ENCODE peak calls at places on chromosomes 12 and 14, in ten cellular contexts. L, Q, X, H, W, T, E, N, M and I are unnamed samples.

GRCh38 chr14:26130690-26131089 is 467.1 kb downstream of the NOVA1 start:
- DNase-seq in N (no peak), H (no peak), Q (no peak), W (no peak), L (no peak), E (no peak), X (no peak), T (no peak), M (no peak), I (no peak)

GRCh38 chr12:75812341-75813018 is 219.1 kb downstream of the PHLDA1 start:
- DNase-seq in T (no peak), E (no peak), M (no peak), N (no peak), H (no peak), L (no peak), Q (no peak), X (no peak), W (no peak), I (no peak)

GRCh38 chr12:25728196-25728595 is 175.1 kb upstream of the LMNTD1 start:
- DNase-seq in L (no peak), H (no peak), T (no peak), Q (no peak), M (no peak), X (no peak), E (no peak), W (no peak), N (no peak), I (no peak)

GRCh38 chr12:8034802-8035201 is 2.3 kb downstream of the FOXJ2 start:
- DNase-seq in T (no peak), M (no peak), E (no peak), L (no peak), Q (no peak), H (no peak), X (no peak), N (no peak), W (no peak), I (peak; percentile 25)

GRCh38 chr14:95998656-95999055 is 40.5 kb upstream of the C14orf132 start:
- DNase-seq in Q (no peak), T (no peak), L (no peak), X (no peak), N (no peak), W (no peak), H (no peak), M (no peak), E (no peak), I (no peak)

GRCh38 chr14:67449096-67449495 is 37.1 kb upstream of the PLEK2 start:
- DNase-seq in E (no peak), N (no peak), H (no peak), W (no peak), Q (no peak), T (no peak), L (no peak), M (no peak), X (no peak), I (no peak)

GRCh38 chr12:95529693-95530225 is 21.5 kb downstream of the USP44 start:
- DNase-seq in H (no peak), W (no peak), E (peak; percentile 55), L (no peak), M (no peak), T (no peak), N (no peak), X (no peak), Q (no peak), I (no peak)

GRCh38 chr14:63308723-63309317 is 9.9 kb downstream of the GPHB5 start:
- DNase-seq in H (peak; percentile 43), N (peak; percentile 64), T (no peak), L (no peak), Q (peak; percentile 11), W (peak; percentile 8), E (no peak), X (no peak), M (no peak), I (peak; percentile 8)

GRCh38 chr12:92224685-92225331 is 79.2 kb upstream of the BTG1 start:
- DNase-seq in T (no peak), Q (peak; percentile 29), L (no peak), X (no peak), N (peak; percentile 46), H (peak; percentile 5), W (no peak), M (no peak), E (no peak), I (no peak)

GRCh38 chr14:61443481-61443880 is 122.1 kb downstream of the PRKCH start:
- DNase-seq in E (no peak), M (no peak), X (no peak), T (no peak), Q (no peak), L (no peak), W (no peak), N (no peak), H (no peak), I (no peak)
- H3K27ac ChIP-seq in E (no peak overlapping the region), M (no peak overlapping the region), X (no peak overlapping the region), T (no peak overlapping the region), Q (no peak overlapping the region), L (no peak overlapping the region), W (no peak overlapping the region), N (no peak overlapping the region), H (no peak overlapping the region), I (no peak overlapping the region)

DNA sequence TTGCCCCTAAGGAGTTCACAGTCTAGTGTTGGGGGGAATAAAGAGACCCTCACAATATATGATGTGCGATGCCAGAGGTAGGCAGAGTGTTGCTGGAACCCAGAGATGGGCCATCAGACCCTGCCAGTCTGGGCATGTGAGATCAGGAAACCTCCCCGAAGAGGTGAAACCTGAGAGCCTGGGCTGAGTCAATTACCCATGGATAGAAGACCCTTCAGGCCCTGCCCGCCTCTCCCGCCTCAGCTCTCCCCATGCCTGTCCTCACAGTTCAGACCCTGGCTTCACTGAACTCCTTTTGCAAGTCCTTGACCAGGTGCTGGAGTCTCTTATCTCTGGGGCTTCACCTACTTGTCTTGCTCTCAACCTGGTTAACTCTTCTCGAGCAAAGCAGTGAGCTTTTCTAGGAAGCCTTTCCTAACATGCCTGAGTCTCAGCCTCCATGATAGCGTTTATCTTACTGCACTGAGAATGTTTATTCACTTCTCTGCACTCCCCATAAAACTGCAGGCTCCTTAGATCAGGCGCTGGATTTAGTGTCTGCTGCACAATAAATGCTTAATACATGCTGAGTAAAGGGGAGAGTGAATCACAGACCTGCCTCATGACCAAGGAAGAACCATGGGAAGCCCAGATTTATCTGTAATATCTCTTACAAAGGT is 19.6 kb downstream of the ALDH1L2 start:
- DNase-seq in E (no peak), X (no peak), T (no peak), M (no peak), W (no peak), Q (no peak), N (no peak), L (no peak), H (no peak), I (no peak)
- H3K36me3 ChIP-seq in E (peaks cover 69% of the 10 kb centered on the region), X (peaks cover 48% of the 10 kb centered on the region), T (peaks cover 10% of the 10 kb centered on the region), M (no peaks in the 10 kb centered on the region), W (no peaks in the 10 kb centered on the region), Q (no peaks in the 10 kb centered on the region), N (no peaks in the 10 kb centered on the region), L (peaks cover 3% of the 10 kb centered on the region), H (no peaks in the 10 kb centered on the region), I (no peaks in the 10 kb centered on the region)

GRCh38 chr14:100190126-100190525 is 30.7 kb upstream of the DEGS2 start:
- DNase-seq in T (no peak), H (no peak), Q (no peak), E (no peak), W (no peak), M (no peak), X (no peak), N (no peak), L (no peak), I (no peak)

GRCh38 chr14:100193417-100194357 is 34.2 kb upstream of the DEGS2 start:
- DNase-seq in M (no peak), W (no peak), N (no peak), X (no peak), H (no peak), Q (peak; percentile 27), E (no peak), L (no peak), T (no peak), I (no peak)

GRCh38 chr14:100192250-100192671 is 32.8 kb upstream of the DEGS2 start:
- DNase-seq in W (peak; percentile 21), X (no peak), N (peak; percentile 55), L (peak; percentile 64), E (no peak), T (peak; percentile 75), M (peak; percentile 27), Q (peak; percentile 41), H (no peak), I (no peak)

GRCh38 chr14:100192672-100193416 is 33.4 kb upstream of the DEGS2 start:
- DNase-seq in W (peak; percentile 100), E (peak; percentile 74), T (peak; percentile 100), M (peak; percentile 100), L (peak; percentile 99), Q (peak; percentile 100), H (peak; percentile 97), X (peak; percentile 97), N (peak; percentile 100), I (peak; percentile 100)

GRCh38 chr14:100191584-100192249 is 32.3 kb upstream of the DEGS2 start:
- DNase-seq in T (no peak), Q (peak; percentile 45), M (no peak), L (no peak), X (no peak), H (no peak), N (no peak), E (no peak), W (no peak), I (no peak)
- H3K4me3 ChIP-seq in T (peak overlapping the region; percentile 55), Q (no peak overlapping the region), M (no peak overlapping the region), L (peak overlapping the region; percentile 68), X (no peak overlapping the region), H (no peak overlapping the region), N (no peak overlapping the region), E (no peak overlapping the region), W (no peak overlapping the region), I (no peak overlapping the region)

GRCh38 chr14:59464651-59465569 is at the start of gene GPR135:
- DNase-seq in Q (peak; percentile 80), N (peak; percentile 79), T (peak; percentile 78), L (peak; percentile 77), H (no peak), X (no peak), E (no peak), M (peak; percentile 56), W (peak; percentile 72), I (peak; percentile 11)
- H3K27ac ChIP-seq in Q (peak within 1 kb of the TSS; percentile 61), N (no peak within 1 kb of the TSS), T (peak within 1 kb of the TSS; percentile 48), L (peak within 1 kb of the TSS; percentile 62), H (no peak within 1 kb of the TSS), X (peak within 1 kb of the TSS; percentile 79), E (no peak within 1 kb of the TSS), M (peak within 1 kb of the TSS; percentile 28), W (peak within 1 kb of the TSS; percentile 82), I (peak within 1 kb of the TSS; percentile 78)